ENCODE peak calls at places on chromosomes 1 and 21, in four cellular contexts. W is naive B cell, U is Panc1, K is lung. D is an unnamed sample.
A peak's percentile ranks its signal among the peaks of the same experiment; 100 is the strongest.

GRCh38 chr1:110765640-110766335 is 91.0 kb upstream of the KCNA3 start:
- ATAC-seq in W (peak; percentile 43), U (no peak), K (peak; percentile 84), D (no peak)

GRCh38 chr1:156004843-156005593 is 15.7 kb downstream of the SSR2 start:
- ATAC-seq in W (no peak), U (peak; percentile 14), K (no peak), D (no peak)

GRCh38 chr1:244325056-244325764 is 126.5 kb downstream of the ADSS2 start:
- ATAC-seq in W (peak; percentile 89), U (no peak), K (no peak), D (peak; percentile 63)

GRCh38 chr1:172658871-172659453 is at the start of gene FASLG:
- ATAC-seq in W (no peak), U (no peak), K (no peak), D (peak; percentile 60)

GRCh38 chr1:37718901-37719571 is 26.7 kb downstream of the CDCA8 start:
- ATAC-seq in W (no peak), U (no peak), K (no peak), D (no peak)

GRCh38 chr1:29811247-29811646 is 574.9 kb downstream of the PTPRU start:
- ATAC-seq in W (no peak), U (no peak), K (no peak), D (no peak)

GRCh38 chr1:214764502-214764901 is 161.5 kb downstream of the CENPF start:
- ATAC-seq in W (no peak), U (no peak), K (no peak), D (no peak)

GRCh38 chr1:111585461-111586100 is 34.0 kb upstream of the RAP1A start:
- ATAC-seq in W (no peak), U (no peak), K (no peak), D (peak; percentile 33)

GRCh38 chr1:175163702-175164101 is 28.9 kb downstream of the KIAA0040 start:
- ATAC-seq in W (no peak), U (no peak), K (no peak), D (no peak)

GRCh38 chr1:90045853-90046563 is 51.1 kb downstream of the ZNF326 start:
- ATAC-seq in W (no peak), U (peak; percentile 74), K (no peak), D (no peak)

GRCh38 chr21:42400525-42400924 is 3.2 kb upstream of the UBASH3A start:
- ATAC-seq in W (no peak), U (no peak), K (no peak), D (peak; percentile 39)

GRCh38 chr1:58774027-58774426 is 9.8 kb downstream of the JUN start:
- ATAC-seq in W (peak; percentile 63), U (no peak), K (no peak), D (no peak)

GRCh38 chr1:31733389-31734219 is 29.8 kb upstream of the COL16A1 start:
- ATAC-seq in W (no peak), U (no peak), K (no peak), D (no peak)

GRCh38 chr1:220828211-220828553 is 41.5 kb downstream of the MTARC1 start:
- ATAC-seq in W (no peak), U (no peak), K (no peak), D (no peak)

GRCh38 chr21:31509108-31510017 is 150.1 kb upstream of the SOD1 start:
- ATAC-seq in W (no peak), U (no peak), K (no peak), D (peak; percentile 87)

GRCh38 chr1:25526753-25527152 is 16.7 kb upstream of the LDLRAP1 start:
- ATAC-seq in W (no peak), U (no peak), K (no peak), D (no peak)

GRCh38 chr1:100028765-100029164 is 59.0 kb downstream of the SLC35A3 start:
- ATAC-seq in W (no peak), U (no peak), K (no peak), D (peak; percentile 86)

GRCh38 chr1:63731117-63732043 is 42.4 kb upstream of the ROR1 start:
- ATAC-seq in W (no peak), U (peak; percentile 95), K (peak; percentile 68), D (no peak)

GRCh38 chr1:215526846-215527151 is 40.3 kb upstream of the KCTD3 start:
- ATAC-seq in W (no peak), U (no peak), K (no peak), D (no peak)

GRCh38 chr1:17976843-17977242 is 130.8 kb upstream of the IGSF21 start:
- ATAC-seq in W (no peak), U (no peak), K (no peak), D (no peak)

GRCh38 chr21:27062441-27062840 is 95.6 kb upstream of the ADAMTS5 start:
- ATAC-seq in W (no peak), U (no peak), K (no peak), D (no peak)

GRCh38 chr1:19811206-19811851 is 3.8 kb downstream of the RNF186 start:
- ATAC-seq in W (no peak), U (peak; percentile 80), K (peak; percentile 47), D (peak; percentile 60)

GRCh38 chr1:9344426-9345200 is 51.9 kb downstream of the SPSB1 start:
- ATAC-seq in W (no peak), U (no peak), K (no peak), D (no peak)

GRCh38 chr21:44006656-44007055 is 5.5 kb upstream of the TRAPPC10 start:
- ATAC-seq in W (no peak), U (no peak), K (no peak), D (no peak)

GRCh38 chr1:153763365-153764225 is 11.6 kb upstream of the SLC27A3 start:
- ATAC-seq in W (no peak), U (no peak), K (no peak), D (no peak)

GRCh38 chr1:64663654-64664053 is 81.2 kb upstream of the RAVER2 start:
- ATAC-seq in W (no peak), U (no peak), K (no peak), D (no peak)

GRCh38 chr1:95652423-95652958 is 418.5 kb downstream of the RWDD3 start:
- ATAC-seq in W (no peak), U (no peak), K (no peak), D (no peak)

GRCh38 chr21:36282568-36283230 is 37.3 kb upstream of the MORC3 start:
- ATAC-seq in W (no peak), U (no peak), K (no peak), D (no peak)

GRCh38 chr1:80878343-80878742 is 922.4 kb upstream of the ADGRL2 start:
- ATAC-seq in W (no peak), U (no peak), K (no peak), D (no peak)

GRCh38 chr21:36678538-36678937 is 20.4 kb upstream of the SIM2 start:
- ATAC-seq in W (no peak), U (no peak), K (no peak), D (no peak)

GRCh38 chr1:33140153-33141149 is 41.4 kb downstream of the TRIM62 start:
- ATAC-seq in W (no peak), U (peak; percentile 32), K (no peak), D (no peak)

GRCh38 chr1:182671779-182672486 is 12.5 kb downstream of the RGS8 start:
- ATAC-seq in W (no peak), U (no peak), K (no peak), D (no peak)

GRCh38 chr21:27110956-27111355 is 144.1 kb upstream of the ADAMTS5 start:
- ATAC-seq in W (no peak), U (no peak), K (no peak), D (no peak)

GRCh38 chr1:33972676-33973395 is 109.0 kb downstream of the HMGB4 start:
- ATAC-seq in W (no peak), U (no peak), K (no peak), D (no peak)

GRCh38 chr1:153070243-153070642 is 1.2 kb downstream of the SPRR2B start:
- ATAC-seq in W (no peak), U (no peak), K (no peak), D (no peak)

GRCh38 chr1:211335507-211336157 is 9.0 kb downstream of the TRAF5 start:
- ATAC-seq in W (peak; percentile 91), U (no peak), K (no peak), D (no peak)

GRCh38 chr1:152029144-152029936 is 7.5 kb downstream of the S100A11 start:
- ATAC-seq in W (no peak), U (no peak), K (no peak), D (no peak)

GRCh38 chr1:229855999-229856650 is 210.9 kb upstream of the GALNT2 start:
- ATAC-seq in W (peak; percentile 94), U (no peak), K (no peak), D (peak; percentile 45)